ENCODE peak calls at places on chromosomes 11 and 22, in seven cellular contexts. X is lower leg skin, D is tibial nerve, K is prostate gland, V is uterus, W is body of pancreas, G is heart left ventricle. S is an unnamed sample.

GRCh38 chr22:35625763-35626162 is 8.6 kb upstream of the MB start:
- DNase-seq in X (no peak), D (no peak), K (no peak), V (no peak), W (no peak), G (no peak), S (no peak)

GRCh38 chr22:21755855-21756284 is 20.3 kb upstream of the YPEL1 start:
- DNase-seq in X (no peak), D (no peak), K (no peak), V (no peak), W (no peak), G (no peak), S (no peak)

GRCh38 chr11:130403301-130403804 is 25.1 kb downstream of the ADAMTS8 start:
- DNase-seq in X (peak), D (no peak), K (no peak), V (peak), W (peak), G (peak), S (no peak)

GRCh38 chr11:26947379-26947844 is 46.5 kb upstream of the FIBIN start:
- DNase-seq in X (peak), D (peak), K (peak), V (peak), W (peak), G (peak), S (peak)

GRCh38 chr11:78080084-78080817 is 589 bp upstream of the NDUFC2 start:
- DNase-seq in X (no peak), D (no peak), K (no peak), V (no peak), W (no peak), G (no peak), S (no peak)

GRCh38 chr11:12092714-12093113 is 17.7 kb upstream of the MICAL2 start:
- DNase-seq in X (no peak), D (no peak), K (no peak), V (no peak), W (no peak), G (no peak), S (no peak)

GRCh38 chr22:39221999-39222686 is 22.6 kb downstream of the PDGFB start:
- DNase-seq in X (no peak), D (no peak), K (no peak), V (no peak), W (no peak), G (no peak), S (no peak)

GRCh38 chr11:727859-728748 is 19.2 kb upstream of the TALDO1 start:
- DNase-seq in X (peak), D (peak), K (peak), V (peak), W (peak), G (peak), S (peak)

GRCh38 chr22:38870312-38870741 is 1.7 kb downstream of the CBX6 start:
- DNase-seq in X (peak), D (peak), K (peak), V (peak), W (peak), G (peak), S (peak)

GRCh38 chr11:12120031-12121008 is 9.9 kb downstream of the MICAL2 start:
- DNase-seq in X (no peak), D (no peak), K (no peak), V (no peak), W (no peak), G (no peak), S (no peak)

GRCh38 chr11:820655-821512 is 2.2 kb downstream of the PNPLA2 start:
- DNase-seq in X (peak), D (no peak), K (no peak), V (no peak), W (peak), G (peak), S (peak)

GRCh38 chr11:97739892-97740782 is 1280.6 kb upstream of the CNTN5 start:
- DNase-seq in X (no peak), D (no peak), K (no peak), V (no peak), W (no peak), G (no peak), S (no peak)

GRCh38 chr22:34414467-34415440 is 494.5 kb upstream of the LARGE1 start:
- DNase-seq in X (peak), D (no peak), K (peak), V (no peak), W (peak), G (peak), S (no peak)

GRCh38 chr11:48538991-48539390 is 50.4 kb downstream of the OR4A47 start:
- DNase-seq in X (no peak), D (no peak), K (no peak), V (no peak), W (no peak), G (no peak), S (no peak)

GRCh38 chr11:114098927-114099326 is 39.4 kb downstream of the ZBTB16 start:
- DNase-seq in X (no peak), D (no peak), K (no peak), V (no peak), W (peak), G (no peak), S (no peak)

GRCh38 chr11:78406568-78407196 is 10.9 kb downstream of the GAB2 start:
- DNase-seq in X (no peak), D (no peak), K (no peak), V (no peak), W (no peak), G (no peak), S (no peak)

DNA sequence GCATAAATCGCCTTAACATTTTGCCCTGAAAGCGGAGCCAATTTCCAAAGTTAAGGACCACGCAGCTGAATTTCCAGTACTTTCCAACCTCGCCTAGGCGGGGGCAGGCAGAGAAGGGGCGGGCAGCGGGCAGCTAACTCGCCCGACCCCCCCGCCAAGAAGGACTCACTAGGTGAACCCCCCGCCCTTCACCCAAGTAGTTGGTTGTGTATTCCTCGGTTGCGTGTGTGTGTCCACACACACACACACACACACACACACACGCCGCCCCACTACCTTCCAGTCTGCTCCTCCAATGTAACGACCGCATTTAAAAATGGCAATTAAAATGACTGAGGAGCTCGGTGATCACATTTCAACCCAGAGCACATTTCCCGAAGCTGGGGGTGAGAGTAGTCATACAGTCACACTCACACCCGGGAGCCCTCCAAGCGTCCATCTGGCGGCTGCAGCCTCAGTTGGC is 1.4 kb downstream of the TENM4 start:
- DNase-seq in X (no peak), D (no peak), K (no peak), V (peak), W (no peak), G (peak), S (no peak)
- H3K4me3 ChIP-seq in X (no peak), D (peak), K (peak), V (peak), W (no peak), G (peak), S (peak)

GRCh38 chr11:65419460-65419772 is 3.2 kb upstream of the NEAT1 start:
- DNase-seq in X (no peak), D (peak), K (no peak), V (peak), W (no peak), G (no peak), S (no peak)

GRCh38 chr11:65418681-65419459 is 3.7 kb upstream of the NEAT1 start:
- DNase-seq in X (peak), D (peak), K (peak), V (peak), W (peak), G (peak), S (peak)

GRCh38 chr11:65420506-65421203 is 1.9 kb upstream of the NEAT1 start:
- DNase-seq in X (no peak), D (no peak), K (no peak), V (no peak), W (no peak), G (no peak), S (no peak)

GRCh38 chr11:65421204-65422103 is 1.1 kb upstream of the NEAT1 start:
- DNase-seq in X (peak), D (peak), K (peak), V (peak), W (peak), G (peak), S (peak)

GRCh38 chr11:65419773-65420481 is 2.7 kb upstream of the NEAT1 start:
- DNase-seq in X (peak), D (peak), K (peak), V (peak), W (peak), G (peak), S (peak)
- TF ChIP-seq POLR2A in X (peak), D (peak), K (peak), V (peak), W (no peak), G (peak), S (no peak)

DNA sequence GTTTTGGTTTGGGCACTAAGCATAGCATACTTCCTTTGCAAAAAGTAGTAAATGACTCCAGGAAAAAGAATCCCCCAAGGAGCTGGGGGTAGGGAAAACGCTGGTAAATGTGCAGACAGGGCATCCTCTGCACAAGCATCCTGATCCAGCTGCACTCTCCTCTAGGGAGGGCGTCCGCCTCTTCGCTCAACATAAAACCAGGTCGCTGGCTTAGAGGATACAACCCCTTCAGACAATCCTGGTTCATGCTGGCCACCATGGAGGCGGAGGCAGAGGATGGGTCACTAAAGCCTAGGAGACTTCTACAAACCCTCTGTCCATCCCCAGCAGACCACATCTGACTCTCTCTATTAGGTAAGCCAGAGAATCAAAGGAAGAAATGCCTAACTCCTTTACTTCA is 14.2 kb downstream of the PCSK7 start:
- DNase-seq in X (no peak), D (no peak), K (no peak), V (peak), W (no peak), G (no peak), S (peak)
- H3K4me3 ChIP-seq in X (no peak), D (no peak), K (no peak), V (peak), W (no peak), G (no peak), S (peak)

GRCh38 chr22:30511903-30512302 is 6.4 kb upstream of the SEC14L4 start:
- DNase-seq in X (no peak), D (no peak), K (no peak), V (no peak), W (no peak), G (no peak), S (no peak)

GRCh38 chr22:30511109-30511508 is 5.6 kb upstream of the SEC14L4 start:
- DNase-seq in X (no peak), D (no peak), K (no peak), V (no peak), W (no peak), G (no peak), S (no peak)

GRCh38 chr22:30503551-30503950 is 1.9 kb downstream of the SEC14L4 start:
- DNase-seq in X (no peak), D (no peak), K (no peak), V (no peak), W (no peak), G (no peak), S (no peak)

GRCh38 chr22:30506507-30506968 is 1.0 kb upstream of the SEC14L4 start:
- DNase-seq in X (no peak), D (no peak), K (no peak), V (no peak), W (no peak), G (no peak), S (no peak)

DNA sequence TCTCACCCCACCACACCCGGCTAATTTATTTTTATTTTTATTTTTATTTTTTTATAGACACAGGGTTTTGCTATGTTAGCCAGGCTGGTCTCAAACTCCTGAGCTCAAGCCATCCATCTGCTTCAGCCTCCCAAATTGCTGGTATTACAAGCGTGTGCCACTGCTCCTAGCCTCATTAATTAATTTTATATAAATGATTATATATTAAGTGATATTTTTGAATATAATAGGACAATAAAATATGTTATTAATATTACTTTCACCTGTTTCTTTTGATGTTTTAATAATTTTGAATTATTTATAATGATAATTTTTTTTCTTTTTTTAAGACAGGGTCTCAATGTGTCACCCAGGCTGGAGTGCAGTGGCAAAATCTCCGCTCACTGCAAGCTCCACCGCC is 2.2 kb upstream of the SEC14L4 start:
- DNase-seq in X (no peak), D (no peak), K (no peak), V (no peak), W (no peak), G (no peak), S (no peak)
- TF ChIP-seq POLR2A in X (no peak), D (no peak), K (no peak), V (no peak), W (no peak), G (no peak), S (no peak)

DNA sequence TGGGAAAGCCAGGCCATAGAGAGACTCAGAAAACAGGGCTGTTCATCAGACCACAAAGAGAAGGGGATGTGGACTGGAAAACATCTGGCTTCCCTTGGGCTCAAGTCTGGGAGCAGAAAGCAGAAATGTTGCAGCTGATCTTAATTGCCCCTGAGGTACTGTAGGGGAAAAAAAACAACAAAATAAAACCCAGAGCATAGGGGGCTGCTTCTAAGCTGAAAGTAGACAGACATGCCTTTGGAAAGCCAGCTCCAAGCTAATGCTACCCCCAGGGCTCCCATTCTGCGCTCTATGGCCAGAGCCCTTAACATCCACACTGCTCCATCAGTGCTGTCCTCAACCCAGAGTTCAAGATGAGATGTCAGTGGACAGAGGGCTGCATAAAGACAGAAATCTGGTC is 2.0 kb upstream of the PACSIN3 start:
- DNase-seq in X (no peak), D (no peak), K (no peak), V (no peak), W (no peak), G (peak), S (no peak)
- H3K4me3 ChIP-seq in X (no peak), D (no peak), K (no peak), V (no peak), W (no peak), G (no peak), S (no peak)

GRCh38 chr11:3859373-3859881 is 4.0 kb downstream of the STIM1 start:
- DNase-seq in X (no peak), D (no peak), K (no peak), V (no peak), W (peak), G (peak), S (no peak)
- TF ChIP-seq POLR2A in X (no peak), D (no peak), K (no peak), V (no peak), W (no peak), G (no peak), S (no peak)

GRCh38 chr11:124673333-124674167 is at the start of the genes SIAE and SPA17:
- DNase-seq in X (peak), D (peak), K (peak), V (peak), W (peak), G (peak), S (peak)
- H3K4me3 ChIP-seq in X (peak), D (peak), K (peak), V (peak), W (peak), G (peak), S (peak)

GRCh38 chr11:86174101-86175046 is 70.2 kb upstream of the EED start:
- DNase-seq in X (peak), D (peak), K (no peak), V (peak), W (peak), G (peak), S (peak)
- TF ChIP-seq POLR2A in X (no peak), D (no peak), K (no peak), V (no peak), W (no peak), G (peak), S (no peak)

GRCh38 chr11:63986156-63986931 is at the start of gene OTUB1:
- DNase-seq in X (peak), D (peak), K (peak), V (peak), W (peak), G (peak), S (peak)

GRCh38 chr11:63991558-63991957 is 5.3 kb downstream of the OTUB1 start:
- DNase-seq in X (no peak), D (no peak), K (no peak), V (no peak), W (no peak), G (no peak), S (no peak)

GRCh38 chr11:63985812-63986155 is 454 bp upstream of the OTUB1 start:
- DNase-seq in X (no peak), D (no peak), K (no peak), V (no peak), W (no peak), G (no peak), S (no peak)

GRCh38 chr11:63986932-63987513 is 785 bp downstream of the OTUB1 start:
- DNase-seq in X (no peak), D (no peak), K (no peak), V (no peak), W (no peak), G (no peak), S (no peak)
- H3K4me3 ChIP-seq in X (peak), D (peak), K (peak), V (peak), W (peak), G (peak), S (peak)

GRCh38 chr22:30646518-30647160 is 11.1 kb downstream of the SLC35E4 start:
- DNase-seq in X (no peak), D (no peak), K (no peak), V (no peak), W (no peak), G (no peak), S (no peak)

GRCh38 chr22:30650508-30651116 is 15.0 kb downstream of the SLC35E4 start:
- DNase-seq in X (no peak), D (no peak), K (no peak), V (no peak), W (no peak), G (no peak), S (no peak)

GRCh38 chr22:30647536-30647935 is 12.0 kb downstream of the SLC35E4 start:
- DNase-seq in X (no peak), D (no peak), K (no peak), V (no peak), W (no peak), G (no peak), S (no peak)

GRCh38 chr22:30648825-30649224 is 13.2 kb downstream of the SLC35E4 start:
- DNase-seq in X (no peak), D (no peak), K (no peak), V (no peak), W (peak), G (no peak), S (no peak)

GRCh38 chr22:30649430-30650007 is 13.9 kb downstream of the SLC35E4 start:
- DNase-seq in X (peak), D (no peak), K (no peak), V (peak), W (peak), G (peak), S (no peak)
- TF ChIP-seq POLR2A in X (no peak), D (no peak), K (no peak), V (no peak), W (no peak), G (no peak), S (no peak)

S was measured in breast epithelium.